ENCODE peak calls at places on chromosomes 13 and 19, in nine cellular contexts. T is esophagus muscularis mucosa, F is tibial nerve, O is Peyer's patch, R is adrenal gland, U is HCT116, A is breast epithelium, V is stomach, G is testis. M is an unnamed sample.

GRCh38 chr19:33442706-33443105 is 69.2 kb downstream of the CEBPG start:
- DNase-seq in G (no peak), O (peak; percentile 29), U (no peak), A (peak; percentile 20), V (no peak), T (no peak), F (no peak), R (no peak), M (no peak)

GRCh38 chr19:6108721-6109633 is 1.3 kb downstream of the RFX2 start:
- DNase-seq in A (peak; percentile 60), R (peak; percentile 67), V (peak; percentile 32), U (no peak), T (peak; percentile 93), G (peak; percentile 54), O (peak; percentile 70), F (peak; percentile 43), M (peak; percentile 36)

GRCh38 chr19:11513946-11514345 is 8.3 kb upstream of the ZNF653 start:
- DNase-seq in G (no peak), T (no peak), A (no peak), U (no peak), F (no peak), O (no peak), R (no peak), V (no peak), M (no peak)

GRCh38 chr13:110261166-110262081 is 45.5 kb downstream of the COL4A1 start:
- DNase-seq in G (no peak), O (no peak), A (no peak), V (no peak), U (no peak), R (no peak), F (no peak), T (no peak), M (no peak)

GRCh38 chr13:99389520-99390304 is 82.5 kb upstream of the GPR183 start:
- DNase-seq in U (no peak), O (no peak), R (no peak), V (no peak), G (no peak), T (no peak), F (no peak), A (no peak), M (no peak)

GRCh38 chr13:19674898-19675297 is 41.4 kb downstream of the MPHOSPH8 start:
- DNase-seq in U (no peak), R (no peak), V (no peak), G (no peak), A (no peak), F (no peak), O (no peak), T (no peak), M (no peak)

GRCh38 chr13:109684836-109685602 is 101.4 kb downstream of the IRS2 start:
- DNase-seq in G (peak; percentile 33), F (no peak), T (peak; percentile 75), V (peak; percentile 72), U (no peak), R (no peak), O (peak; percentile 67), A (no peak), M (peak; percentile 36)

GRCh38 chr13:79393564-79394249 is 12.3 kb downstream of the RBM26 start:
- DNase-seq in O (peak; percentile 86), A (no peak), V (peak; percentile 80), G (no peak), U (no peak), R (no peak), F (no peak), T (no peak), M (no peak)

GRCh38 chr19:30112666-30113065 is 170.6 kb downstream of the URI1 start:
- DNase-seq in U (no peak), O (no peak), F (no peak), T (no peak), R (no peak), V (no peak), G (no peak), A (no peak), M (no peak)

GRCh38 chr13:109297628-109298027 is 488.8 kb downstream of the IRS2 start:
- DNase-seq in O (no peak), U (no peak), G (no peak), F (no peak), R (no peak), A (no peak), T (no peak), V (no peak), M (no peak)

GRCh38 chr19:29724102-29724641 is 9.1 kb upstream of the C19orf12 start:
- DNase-seq in V (no peak), T (no peak), O (no peak), G (no peak), A (no peak), U (no peak), F (no peak), R (no peak), M (no peak)

GRCh38 chr13:80881495-80882482 is 540.9 kb upstream of the SPRY2 start:
- DNase-seq in V (no peak), U (no peak), G (no peak), R (no peak), O (no peak), T (no peak), A (no peak), F (no peak), M (no peak)

GRCh38 chr13:111904701-111905608 is 162.0 kb upstream of the SOX1 start:
- DNase-seq in F (no peak), A (no peak), T (peak; percentile 87), U (peak; percentile 10), O (peak; percentile 22), V (no peak), R (no peak), G (peak; percentile 41), M (no peak)

GRCh38 chr19:49689133-49690072 is at the start of gene ADM5:
- DNase-seq in F (no peak), R (peak; percentile 56), T (no peak), A (peak; percentile 72), O (peak; percentile 67), G (no peak), U (no peak), V (peak; percentile 77), M (peak; percentile 71)

GRCh38 chr19:56476671-56477428 is at the start of gene ZNF667:
- DNase-seq in R (peak; percentile 36), V (no peak), G (peak; percentile 34), U (no peak), F (peak; percentile 16), O (no peak), T (no peak), A (no peak), M (peak; percentile 6)

GRCh38 chr19:16496613-16496983 is 404 bp downstream of the C19orf44 start:
- DNase-seq in T (no peak), U (no peak), R (peak; percentile 63), G (peak; percentile 43), F (no peak), O (no peak), V (peak; percentile 31), A (no peak), M (no peak)

GRCh38 chr19:17790059-17790780 is 4.7 kb upstream of the B3GNT3 start:
- DNase-seq in F (no peak), G (no peak), U (peak; percentile 60), T (no peak), V (peak; percentile 50), O (peak; percentile 75), A (no peak), R (no peak), M (no peak)
- TF ChIP-seq POLR2A in F (no peak), G (no peak), U (no peak), T (no peak), V (no peak), O (no peak), A (no peak), R (no peak), M (no peak)

GRCh38 chr19:35013820-35014754 is 14.0 kb downstream of the GRAMD1A start:
- DNase-seq in T (no peak), U (no peak), R (no peak), G (no peak), A (no peak), O (peak; percentile 85), V (no peak), F (no peak), M (no peak)

GRCh38 chr19:35013047-35013819 is 13.1 kb downstream of the GRAMD1A start:
- DNase-seq in G (peak; percentile 79), T (peak; percentile 96), A (no peak), O (peak; percentile 87), U (no peak), F (peak; percentile 49), R (peak; percentile 69), V (peak; percentile 83), M (peak; percentile 64)

GRCh38 chr19:35009424-35010415 is 9.6 kb downstream of the GRAMD1A start:
- DNase-seq in U (no peak), A (no peak), R (no peak), T (no peak), V (no peak), O (no peak), G (no peak), F (no peak), M (no peak)

GRCh38 chr19:35011091-35011689 is 11.1 kb downstream of the GRAMD1A start:
- DNase-seq in O (peak; percentile 62), V (no peak), F (no peak), T (no peak), G (no peak), U (no peak), A (no peak), R (no peak), M (no peak)

DNA sequence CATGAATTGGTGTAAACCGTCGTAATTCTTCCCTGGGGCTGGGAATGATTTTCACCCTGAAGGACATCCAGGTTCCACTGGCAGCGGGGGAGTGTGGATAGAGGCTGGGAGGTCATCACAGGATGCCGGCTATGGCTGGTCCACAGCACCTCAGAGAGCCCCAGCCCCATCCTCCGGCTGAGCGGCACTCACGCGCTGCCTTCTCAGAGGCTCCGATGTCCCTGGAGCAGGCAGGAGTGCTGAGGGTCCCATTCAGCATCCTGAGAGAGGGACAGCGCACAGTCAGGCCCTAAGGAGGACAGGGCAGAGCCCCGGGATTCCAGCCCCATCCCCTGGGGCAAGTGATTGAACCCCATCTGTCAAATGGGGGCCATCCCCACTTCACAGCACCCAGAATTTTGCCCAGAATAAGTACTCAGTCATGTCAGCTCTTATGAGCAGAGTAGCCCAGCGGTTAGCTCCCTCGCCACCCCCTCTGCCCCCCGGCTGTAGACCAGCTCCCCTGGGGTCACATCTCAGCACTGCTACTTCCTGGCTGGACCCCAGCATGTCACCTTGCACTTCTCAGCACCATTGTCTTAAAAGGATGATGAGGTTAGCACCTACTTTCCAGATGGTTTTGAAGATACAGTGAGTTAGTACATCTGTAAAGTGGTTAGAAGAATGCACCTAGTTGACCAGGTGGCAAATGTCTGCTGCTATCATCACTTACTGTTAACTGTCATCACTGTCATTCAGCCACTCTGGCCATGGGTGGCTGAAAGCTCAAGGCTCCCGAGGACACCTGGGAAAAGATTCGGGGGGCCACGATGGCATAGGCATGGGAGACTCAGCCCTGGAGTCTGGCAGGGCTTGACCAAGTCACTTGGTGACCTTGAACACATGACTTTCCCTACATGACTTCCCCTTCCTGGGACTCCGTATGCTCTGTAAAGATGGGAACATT is 11.9 kb downstream of the GRAMD1A start:
- DNase-seq in U (no peak), O (no peak), G (no peak), R (no peak), V (no peak), T (no peak), F (no peak), A (no peak), M (no peak)
- H3K4me1 ChIP-seq in U (no peaks in the 10 kb centered on the region), O (peaks cover 19% of the 10 kb centered on the region), G (peaks cover 9% of the 10 kb centered on the region), R (peaks cover 36% of the 10 kb centered on the region), V (peaks cover 16% of the 10 kb centered on the region), T (peaks cover 35% of the 10 kb centered on the region), F (peaks cover 19% of the 10 kb centered on the region), A (peaks cover 6% of the 10 kb centered on the region), M (no peaks in the 10 kb centered on the region)

GRCh38 chr13:60396008-60396782 is 825 bp upstream of the TDRD3 start:
- DNase-seq in R (peak; percentile 93), F (peak; percentile 76), U (peak; percentile 86), O (peak; percentile 95), A (peak; percentile 84), V (peak; percentile 91), G (peak; percentile 92), T (peak; percentile 97), M (peak; percentile 90)
- TF ChIP-seq POLR2A in R (peak; percentile 50), F (peak; percentile 53), U (peak; percentile 48), O (peak; percentile 89), A (peak; percentile 21), V (no peak), G (peak; percentile 32), T (no peak), M (peak; percentile 75)

GRCh38 chr19:17951151-17952040 is 15.5 kb upstream of the KCNN1 start:
- DNase-seq in A (no peak), U (no peak), T (no peak), F (no peak), V (no peak), O (no peak), R (no peak), G (no peak), M (no peak)
- H3K4me1 ChIP-seq in A (peaks cover 29% of the 10 kb centered on the region), U (peaks cover 53% of the 10 kb centered on the region), T (peaks cover 60% of the 10 kb centered on the region), F (peaks cover 41% of the 10 kb centered on the region), V (peaks cover 37% of the 10 kb centered on the region), O (peaks cover 45% of the 10 kb centered on the region), R (peaks cover 41% of the 10 kb centered on the region), G (peaks cover 47% of the 10 kb centered on the region), M (no peaks in the 10 kb centered on the region)

M was measured in prostate gland.